ENCODE peak calls at places on chromosomes 6 and 20, in six cellular contexts. One of them, this sample, is unnamed.
A peak's percentile ranks its signal among the peaks of the same experiment; 100 is the strongest.

GRCh38 chr6:42179261-42179955 is 6.2 kb downstream of the GUCA1A start:
- DNase-seq in pancreas: no peak
- DNase-seq in fibroblast of lung: no peak
- DNase-seq in left lung: no peak
- DNase-seq in left ventricle myocardium inferior: no peak
- DNase-seq in Peyer's patch: no peak
- DNase-seq in this sample: no peak

GRCh38 chr6:166365221-166365620 is 17.5 kb downstream of the MPC1 start:
- DNase-seq in pancreas: no peak
- DNase-seq in fibroblast of lung: peak; percentile 81
- DNase-seq in left lung: no peak
- DNase-seq in left ventricle myocardium inferior: no peak
- DNase-seq in Peyer's patch: no peak
- DNase-seq in this sample: no peak

GRCh38 chr20:56922497-56922896 is 293.4 kb downstream of the TFAP2C start:
- DNase-seq in pancreas: no peak
- DNase-seq in fibroblast of lung: no peak
- DNase-seq in left lung: no peak
- DNase-seq in left ventricle myocardium inferior: no peak
- DNase-seq in Peyer's patch: no peak
- DNase-seq in this sample: no peak

GRCh38 chr6:53154071-53154470 is 5.4 kb upstream of the GCM1 start:
- DNase-seq in pancreas: no peak
- DNase-seq in fibroblast of lung: no peak
- DNase-seq in left lung: no peak
- DNase-seq in left ventricle myocardium inferior: no peak
- DNase-seq in Peyer's patch: no peak
- DNase-seq in this sample: no peak

GRCh38 chr6:126176266-126176665 is 163.6 kb upstream of the CENPW start:
- DNase-seq in pancreas: no peak
- DNase-seq in fibroblast of lung: peak; percentile 20
- DNase-seq in left lung: no peak
- DNase-seq in left ventricle myocardium inferior: no peak
- DNase-seq in Peyer's patch: no peak
- DNase-seq in this sample: no peak

GRCh38 chr6:87682310-87682709 is 19.7 kb downstream of the AKIRIN2 start:
- DNase-seq in pancreas: no peak
- DNase-seq in fibroblast of lung: peak; percentile 56
- DNase-seq in left lung: no peak
- DNase-seq in left ventricle myocardium inferior: no peak
- DNase-seq in Peyer's patch: no peak
- DNase-seq in this sample: peak; percentile 44

GRCh38 chr20:38075161-38075998 is 41.8 kb downstream of the RPRD1B start:
- DNase-seq in pancreas: no peak
- DNase-seq in fibroblast of lung: peak; percentile 49
- DNase-seq in left lung: no peak
- DNase-seq in left ventricle myocardium inferior: no peak
- DNase-seq in Peyer's patch: no peak
- DNase-seq in this sample: no peak

GRCh38 chr20:25495189-25495824 is 87.8 kb downstream of the GINS1 start:
- DNase-seq in pancreas: no peak
- DNase-seq in fibroblast of lung: no peak
- DNase-seq in left lung: no peak
- DNase-seq in left ventricle myocardium inferior: no peak
- DNase-seq in Peyer's patch: no peak
- DNase-seq in this sample: no peak

GRCh38 chr6:28356666-28357020 is 6.9 kb downstream of the ZKSCAN3 start:
- DNase-seq in pancreas: no peak
- DNase-seq in fibroblast of lung: no peak
- DNase-seq in left lung: no peak
- DNase-seq in left ventricle myocardium inferior: no peak
- DNase-seq in Peyer's patch: peak; percentile 41
- DNase-seq in this sample: no peak

GRCh38 chr6:127833336-127833735 is 67.5 kb downstream of the THEMIS start:
- DNase-seq in pancreas: no peak
- DNase-seq in fibroblast of lung: no peak
- DNase-seq in left lung: no peak
- DNase-seq in left ventricle myocardium inferior: no peak
- DNase-seq in Peyer's patch: no peak
- DNase-seq in this sample: no peak

GRCh38 chr6:56364482-56365313 is 117.3 kb upstream of the COL21A1 start:
- DNase-seq in pancreas: no peak
- DNase-seq in fibroblast of lung: peak; percentile 88
- DNase-seq in left lung: no peak
- DNase-seq in left ventricle myocardium inferior: no peak
- DNase-seq in Peyer's patch: no peak
- DNase-seq in this sample: no peak

GRCh38 chr20:16290358-16290757 is 282.9 kb downstream of the KIF16B start:
- DNase-seq in pancreas: no peak
- DNase-seq in fibroblast of lung: no peak
- DNase-seq in left lung: no peak
- DNase-seq in left ventricle myocardium inferior: no peak
- DNase-seq in Peyer's patch: no peak
- DNase-seq in this sample: no peak

GRCh38 chr6:125746731-125747588 is 2.5 kb upstream of the HEY2 start:
- DNase-seq in pancreas: peak; percentile 67
- DNase-seq in fibroblast of lung: peak; percentile 45
- DNase-seq in left lung: peak; percentile 46
- DNase-seq in left ventricle myocardium inferior: peak; percentile 71
- DNase-seq in Peyer's patch: peak; percentile 48
- DNase-seq in this sample: peak; percentile 52

GRCh38 chr20:1841554-1842140 is 53.6 kb upstream of the SIRPA start:
- DNase-seq in pancreas: no peak
- DNase-seq in fibroblast of lung: no peak
- DNase-seq in left lung: no peak
- DNase-seq in left ventricle myocardium inferior: no peak
- DNase-seq in Peyer's patch: no peak
- DNase-seq in this sample: no peak

GRCh38 chr20:21265457-21266190 is 37.5 kb upstream of the XRN2 start:
- DNase-seq in pancreas: no peak
- DNase-seq in fibroblast of lung: no peak
- DNase-seq in left lung: no peak
- DNase-seq in left ventricle myocardium inferior: no peak
- DNase-seq in Peyer's patch: no peak
- DNase-seq in this sample: no peak
- TF ChIP-seq CTCF in pancreas: no peak
- TF ChIP-seq CTCF in fibroblast of lung: no peak
- TF ChIP-seq CTCF in left lung: no peak
- TF ChIP-seq CTCF in left ventricle myocardium inferior: no peak
- TF ChIP-seq CTCF in Peyer's patch: no peak
- TF ChIP-seq CTCF in this sample: no peak

DNA sequence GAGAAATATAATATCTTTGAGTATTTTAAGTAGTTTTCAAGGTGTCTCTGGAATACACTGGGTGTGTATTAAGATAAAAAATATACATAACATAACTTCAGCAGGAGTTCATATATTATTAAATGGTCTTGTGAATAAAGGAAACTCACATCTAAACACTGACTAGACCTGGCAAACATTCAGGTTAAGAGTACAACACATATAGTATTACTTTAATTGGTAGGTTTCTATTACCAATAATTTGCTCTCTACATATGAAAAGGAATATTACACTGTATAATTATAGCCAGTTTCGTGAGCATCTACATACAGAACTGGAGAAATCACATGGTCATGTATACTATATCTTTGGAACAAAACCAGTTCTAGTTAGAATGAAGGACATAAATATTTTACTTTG is 8.7 kb downstream of the NCOA5 start:
- DNase-seq in pancreas: no peak
- DNase-seq in fibroblast of lung: no peak
- DNase-seq in left lung: no peak
- DNase-seq in left ventricle myocardium inferior: no peak
- DNase-seq in Peyer's patch: no peak
- DNase-seq in this sample: no peak
- H3K4me1 ChIP-seq in pancreas: peaks cover 31% of the 10 kb centered on the region
- H3K4me1 ChIP-seq in fibroblast of lung: peaks cover 5% of the 10 kb centered on the region
- H3K4me1 ChIP-seq in left lung: peaks cover 63% of the 10 kb centered on the region
- H3K4me1 ChIP-seq in left ventricle myocardium inferior: peaks cover 68% of the 10 kb centered on the region
- H3K4me1 ChIP-seq in Peyer's patch: peaks cover 11% of the 10 kb centered on the region
- H3K4me1 ChIP-seq in this sample: no peaks in the 10 kb centered on the region

GRCh38 chr6:109397020-109397419 is 14.8 kb upstream of the CD164 start:
- DNase-seq in pancreas: no peak
- DNase-seq in fibroblast of lung: no peak
- DNase-seq in left lung: no peak
- DNase-seq in left ventricle myocardium inferior: no peak
- DNase-seq in Peyer's patch: no peak
- DNase-seq in this sample: no peak
- TF ChIP-seq CTCF in pancreas: no peak
- TF ChIP-seq CTCF in fibroblast of lung: peak; percentile 50
- TF ChIP-seq CTCF in left lung: no peak
- TF ChIP-seq CTCF in left ventricle myocardium inferior: peak; percentile 41
- TF ChIP-seq CTCF in Peyer's patch: peak; percentile 54
- TF ChIP-seq CTCF in this sample: peak; percentile 58

DNA sequence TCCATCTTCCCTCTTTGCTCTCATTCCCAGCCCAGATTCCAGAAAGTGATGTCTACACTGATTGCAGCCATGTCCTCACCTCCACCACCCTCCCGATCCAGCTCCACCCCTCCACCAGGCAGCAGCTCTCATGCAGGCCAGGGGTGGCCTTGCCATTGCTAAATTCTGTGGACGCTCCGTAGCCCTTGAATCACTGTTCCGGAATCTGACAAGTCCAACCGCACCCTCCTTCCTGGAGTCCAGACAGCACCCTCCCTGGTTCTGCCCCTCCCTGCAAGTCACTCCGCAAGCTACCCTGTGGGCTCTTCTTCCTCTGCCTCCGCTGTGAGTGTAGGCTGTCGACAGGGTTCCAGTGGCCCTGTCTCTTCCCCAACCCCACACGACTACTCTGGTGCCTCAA is 26.2 kb downstream of the TNXB start:
- DNase-seq in pancreas: no peak
- DNase-seq in fibroblast of lung: peak; percentile 84
- DNase-seq in left lung: no peak
- DNase-seq in left ventricle myocardium inferior: peak; percentile 67
- DNase-seq in Peyer's patch: no peak
- DNase-seq in this sample: peak; percentile 76
- H3K4me1 ChIP-seq in pancreas: no peaks in the 10 kb centered on the region
- H3K4me1 ChIP-seq in fibroblast of lung: peaks cover 39% of the 10 kb centered on the region
- H3K4me1 ChIP-seq in left lung: peaks cover 23% of the 10 kb centered on the region
- H3K4me1 ChIP-seq in left ventricle myocardium inferior: peaks cover 39% of the 10 kb centered on the region
- H3K4me1 ChIP-seq in Peyer's patch: peaks cover 9% of the 10 kb centered on the region
- H3K4me1 ChIP-seq in this sample: peaks cover 12% of the 10 kb centered on the region

DNA sequence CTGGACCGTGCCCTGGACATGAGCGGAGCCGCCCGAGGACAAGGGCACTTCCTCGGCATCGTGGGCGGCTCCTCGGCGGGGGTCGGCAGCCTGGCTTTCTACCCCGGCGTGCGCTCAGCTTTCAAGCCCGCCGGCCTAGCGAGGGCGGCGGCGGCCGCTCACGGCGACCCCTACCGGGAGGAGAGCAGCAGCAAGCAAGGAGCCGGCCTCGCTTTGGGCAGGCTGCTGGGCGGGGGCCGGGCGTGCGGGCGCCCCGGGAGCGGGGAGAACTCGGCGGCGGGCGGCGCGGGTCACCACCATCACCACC is 6.7 kb downstream of the PRDM13 start:
- DNase-seq in pancreas: no peak
- DNase-seq in fibroblast of lung: peak; percentile 19
- DNase-seq in left lung: no peak
- DNase-seq in left ventricle myocardium inferior: no peak
- DNase-seq in Peyer's patch: peak; percentile 60
- DNase-seq in this sample: no peak
- TF ChIP-seq CTCF in pancreas: no peak
- TF ChIP-seq CTCF in fibroblast of lung: peak; percentile 44
- TF ChIP-seq CTCF in left lung: peak; percentile 41
- TF ChIP-seq CTCF in left ventricle myocardium inferior: peak; percentile 54
- TF ChIP-seq CTCF in Peyer's patch: peak; percentile 23
- TF ChIP-seq CTCF in this sample: peak; percentile 53

DNA sequence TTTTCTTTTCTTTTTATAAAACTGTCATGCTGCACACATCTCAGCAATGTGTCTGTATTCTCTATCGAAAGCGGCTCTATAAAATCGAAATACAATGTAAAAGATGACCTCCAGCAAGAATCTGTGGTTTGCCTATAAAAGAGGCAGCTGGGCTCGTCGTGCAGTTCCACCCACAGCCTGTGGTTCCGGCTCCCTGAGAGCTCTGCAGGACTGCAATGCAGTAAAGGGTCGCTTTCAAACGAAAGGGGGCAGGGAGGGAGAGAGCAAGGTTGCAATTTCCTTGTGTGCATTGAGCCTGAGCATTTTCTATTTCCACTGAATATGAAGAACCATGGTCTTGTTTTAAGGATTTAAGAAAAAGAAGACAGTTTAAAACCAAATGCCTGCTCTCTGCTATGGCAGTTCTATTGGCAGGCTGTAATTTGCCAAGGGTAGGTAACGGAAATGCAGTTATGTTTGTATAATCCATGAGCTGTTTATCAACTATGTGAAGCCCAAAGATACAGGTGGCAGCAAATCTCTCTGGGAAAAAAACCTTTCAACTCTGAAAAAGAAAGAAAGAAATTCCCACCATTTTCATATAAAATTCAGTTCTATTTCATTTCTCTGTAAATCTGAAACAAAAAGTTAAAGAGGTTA is 236.5 kb downstream of the HACE1 start:
- DNase-seq in pancreas: no peak
- DNase-seq in fibroblast of lung: no peak
- DNase-seq in left lung: no peak
- DNase-seq in left ventricle myocardium inferior: no peak
- DNase-seq in Peyer's patch: no peak
- DNase-seq in this sample: peak; percentile 79
- H3K4me1 ChIP-seq in pancreas: no peaks in the 10 kb centered on the region
- H3K4me1 ChIP-seq in fibroblast of lung: no peaks in the 10 kb centered on the region
- H3K4me1 ChIP-seq in left lung: no peaks in the 10 kb centered on the region
- H3K4me1 ChIP-seq in left ventricle myocardium inferior: no peaks in the 10 kb centered on the region
- H3K4me1 ChIP-seq in Peyer's patch: no peaks in the 10 kb centered on the region
- H3K4me1 ChIP-seq in this sample: peaks cover 29% of the 10 kb centered on the region